ENCODE peak calls at places on chromosomes 4 and X, in seven cellular contexts. One of them, this sample, is unnamed. For H3K36me3, the result is how much of the 10 kb centered on the place peaks cover.

GRCh38 chr4:107757860-107758476 is 37.9 kb upstream of the PAPSS1 start:
- DNase-seq in MG63: no peak
- DNase-seq in left lung: no peak
- DNase-seq in esophagus squamous epithelium: no peak
- DNase-seq in testis: no peak
- DNase-seq in adrenal gland: no peak
- DNase-seq in pancreas: no peak
- DNase-seq in this sample: no peak

GRCh38 chr4:119080721-119081541 is 54.7 kb upstream of the MYOZ2 start:
- DNase-seq in MG63: no peak
- DNase-seq in left lung: no peak
- DNase-seq in esophagus squamous epithelium: no peak
- DNase-seq in testis: no peak
- DNase-seq in adrenal gland: no peak
- DNase-seq in pancreas: no peak
- DNase-seq in this sample: no peak

GRCh38 chr4:66475596-66475995 is 805.3 kb upstream of the EPHA5 start:
- DNase-seq in MG63: no peak
- DNase-seq in left lung: no peak
- DNase-seq in esophagus squamous epithelium: no peak
- DNase-seq in testis: peak
- DNase-seq in adrenal gland: no peak
- DNase-seq in pancreas: no peak
- DNase-seq in this sample: no peak

GRCh38 chr4:76090241-76090691 is 15.8 kb downstream of the ART3 start:
- DNase-seq in MG63: no peak
- DNase-seq in left lung: no peak
- DNase-seq in esophagus squamous epithelium: no peak
- DNase-seq in testis: peak
- DNase-seq in adrenal gland: peak
- DNase-seq in pancreas: peak
- DNase-seq in this sample: peak

GRCh38 chr4:177455591-177455990 is 13.4 kb upstream of the AGA start:
- DNase-seq in MG63: no peak
- DNase-seq in left lung: no peak
- DNase-seq in esophagus squamous epithelium: no peak
- DNase-seq in testis: no peak
- DNase-seq in adrenal gland: no peak
- DNase-seq in pancreas: no peak
- DNase-seq in this sample: no peak

GRCh38 chr4:82352825-82353370 is 20.9 kb downstream of the HNRNPD start:
- DNase-seq in MG63: no peak
- DNase-seq in left lung: no peak
- DNase-seq in esophagus squamous epithelium: no peak
- DNase-seq in testis: no peak
- DNase-seq in adrenal gland: no peak
- DNase-seq in pancreas: no peak
- DNase-seq in this sample: no peak

GRCh38 chr4:184617611-184618196 is 31.5 kb downstream of the CASP3 start:
- DNase-seq in MG63: no peak
- DNase-seq in left lung: no peak
- DNase-seq in esophagus squamous epithelium: no peak
- DNase-seq in testis: no peak
- DNase-seq in adrenal gland: no peak
- DNase-seq in pancreas: no peak
- DNase-seq in this sample: no peak

GRCh38 chr4:114807759-114808404 is 209.3 kb downstream of the UGT8 start:
- DNase-seq in MG63: peak
- DNase-seq in left lung: peak
- DNase-seq in esophagus squamous epithelium: no peak
- DNase-seq in testis: peak
- DNase-seq in adrenal gland: peak
- DNase-seq in pancreas: peak
- DNase-seq in this sample: no peak

GRCh38 chrX:153537526-153538295 is 20.3 kb downstream of the ATP2B3 start:
- DNase-seq in MG63: no peak
- DNase-seq in left lung: no peak
- DNase-seq in esophagus squamous epithelium: no peak
- DNase-seq in testis: no peak
- DNase-seq in adrenal gland: peak
- DNase-seq in pancreas: peak
- DNase-seq in this sample: no peak

GRCh38 chr4:184861047-184861446 is 35.3 kb upstream of the ACSL1 start:
- DNase-seq in MG63: no peak
- DNase-seq in left lung: no peak
- DNase-seq in esophagus squamous epithelium: no peak
- DNase-seq in testis: no peak
- DNase-seq in adrenal gland: no peak
- DNase-seq in pancreas: no peak
- DNase-seq in this sample: no peak

GRCh38 chr4:108885211-108885610 is 122.4 kb upstream of the ETNPPL start:
- DNase-seq in MG63: no peak
- DNase-seq in left lung: no peak
- DNase-seq in esophagus squamous epithelium: no peak
- DNase-seq in testis: no peak
- DNase-seq in adrenal gland: no peak
- DNase-seq in pancreas: no peak
- DNase-seq in this sample: no peak

GRCh38 chr4:132504438-132504837 is 644.7 kb upstream of the PCDH10 start:
- DNase-seq in MG63: no peak
- DNase-seq in left lung: no peak
- DNase-seq in esophagus squamous epithelium: no peak
- DNase-seq in testis: no peak
- DNase-seq in adrenal gland: no peak
- DNase-seq in pancreas: no peak
- DNase-seq in this sample: no peak

GRCh38 chrX:140034916-140035315 is 69.6 kb upstream of the CXorf66 start:
- DNase-seq in MG63: no peak
- DNase-seq in left lung: no peak
- DNase-seq in esophagus squamous epithelium: no peak
- DNase-seq in testis: no peak
- DNase-seq in adrenal gland: no peak
- DNase-seq in pancreas: no peak
- DNase-seq in this sample: no peak

GRCh38 chrX:88135735-88136134 is 611.3 kb upstream of the CPXCR1 start:
- DNase-seq in MG63: no peak
- DNase-seq in left lung: no peak
- DNase-seq in esophagus squamous epithelium: no peak
- DNase-seq in testis: no peak
- DNase-seq in adrenal gland: no peak
- DNase-seq in pancreas: no peak
- DNase-seq in this sample: no peak

GRCh38 chr4:71163317-71163716 is 169.9 kb downstream of the DCK start:
- DNase-seq in MG63: no peak
- DNase-seq in left lung: no peak
- DNase-seq in esophagus squamous epithelium: no peak
- DNase-seq in testis: no peak
- DNase-seq in adrenal gland: no peak
- DNase-seq in pancreas: no peak
- DNase-seq in this sample: no peak

GRCh38 chr4:25442863-25443307 is 65.8 kb downstream of the ANAPC4 start:
- DNase-seq in MG63: no peak
- DNase-seq in left lung: no peak
- DNase-seq in esophagus squamous epithelium: no peak
- DNase-seq in testis: no peak
- DNase-seq in adrenal gland: no peak
- DNase-seq in pancreas: no peak
- DNase-seq in this sample: no peak

GRCh38 chrX:148659481-148659880 is 159.1 kb downstream of the AFF2 start:
- DNase-seq in MG63: no peak
- DNase-seq in left lung: no peak
- DNase-seq in esophagus squamous epithelium: no peak
- DNase-seq in testis: no peak
- DNase-seq in adrenal gland: no peak
- DNase-seq in pancreas: no peak
- DNase-seq in this sample: no peak

GRCh38 chr4:7060346-7061150 is 7.3 kb downstream of the GRPEL1 start:
- DNase-seq in MG63: no peak
- DNase-seq in left lung: no peak
- DNase-seq in esophagus squamous epithelium: no peak
- DNase-seq in testis: no peak
- DNase-seq in adrenal gland: no peak
- DNase-seq in pancreas: no peak
- DNase-seq in this sample: no peak

GRCh38 chr4:7062816-7063215 is 5.0 kb downstream of the GRPEL1 start:
- DNase-seq in MG63: no peak
- DNase-seq in left lung: no peak
- DNase-seq in esophagus squamous epithelium: no peak
- DNase-seq in testis: no peak
- DNase-seq in adrenal gland: no peak
- DNase-seq in pancreas: no peak
- DNase-seq in this sample: no peak

GRCh38 chr4:7058792-7059191 is 9.1 kb downstream of the GRPEL1 start:
- DNase-seq in MG63: no peak
- DNase-seq in left lung: no peak
- DNase-seq in esophagus squamous epithelium: no peak
- DNase-seq in testis: no peak
- DNase-seq in adrenal gland: no peak
- DNase-seq in pancreas: no peak
- DNase-seq in this sample: no peak

GRCh38 chr4:7061815-7062214 is 6.0 kb downstream of the GRPEL1 start:
- DNase-seq in MG63: no peak
- DNase-seq in left lung: no peak
- DNase-seq in esophagus squamous epithelium: no peak
- DNase-seq in testis: no peak
- DNase-seq in adrenal gland: peak
- DNase-seq in pancreas: no peak
- DNase-seq in this sample: no peak

GRCh38 chr4:7059673-7060072 is 8.2 kb downstream of the GRPEL1 start:
- DNase-seq in MG63: no peak
- DNase-seq in left lung: no peak
- DNase-seq in esophagus squamous epithelium: no peak
- DNase-seq in testis: no peak
- DNase-seq in adrenal gland: no peak
- DNase-seq in pancreas: no peak
- DNase-seq in this sample: no peak
- H3K36me3 ChIP-seq in MG63: under half
- H3K36me3 ChIP-seq in left lung: under half
- H3K36me3 ChIP-seq in esophagus squamous epithelium: half or more
- H3K36me3 ChIP-seq in testis: under half
- H3K36me3 ChIP-seq in adrenal gland: under half
- H3K36me3 ChIP-seq in pancreas: under half
- H3K36me3 ChIP-seq in this sample: under half

GRCh38 chr4:145899886-145900466 is 38.6 kb downstream of the ZNF827 start:
- DNase-seq in MG63: no peak
- DNase-seq in left lung: no peak
- DNase-seq in esophagus squamous epithelium: no peak
- DNase-seq in testis: no peak
- DNase-seq in adrenal gland: no peak
- DNase-seq in pancreas: no peak
- DNase-seq in this sample: no peak

GRCh38 chr4:145895056-145895455 is 43.6 kb downstream of the ZNF827 start:
- DNase-seq in MG63: no peak
- DNase-seq in left lung: no peak
- DNase-seq in esophagus squamous epithelium: no peak
- DNase-seq in testis: no peak
- DNase-seq in adrenal gland: no peak
- DNase-seq in pancreas: no peak
- DNase-seq in this sample: no peak

GRCh38 chr4:145902522-145902921 is 36.1 kb downstream of the ZNF827 start:
- DNase-seq in MG63: no peak
- DNase-seq in left lung: no peak
- DNase-seq in esophagus squamous epithelium: no peak
- DNase-seq in testis: no peak
- DNase-seq in adrenal gland: no peak
- DNase-seq in pancreas: no peak
- DNase-seq in this sample: no peak

GRCh38 chr4:145904413-145905177 is 34.0 kb downstream of the ZNF827 start:
- DNase-seq in MG63: no peak
- DNase-seq in left lung: no peak
- DNase-seq in esophagus squamous epithelium: no peak
- DNase-seq in testis: no peak
- DNase-seq in adrenal gland: no peak
- DNase-seq in pancreas: no peak
- DNase-seq in this sample: no peak

GRCh38 chr4:145898926-145899531 is 39.6 kb downstream of the ZNF827 start:
- DNase-seq in MG63: no peak
- DNase-seq in left lung: no peak
- DNase-seq in esophagus squamous epithelium: no peak
- DNase-seq in testis: no peak
- DNase-seq in adrenal gland: no peak
- DNase-seq in pancreas: no peak
- DNase-seq in this sample: no peak
- H3K36me3 ChIP-seq in MG63: under half
- H3K36me3 ChIP-seq in left lung: under half
- H3K36me3 ChIP-seq in esophagus squamous epithelium: under half
- H3K36me3 ChIP-seq in testis: under half
- H3K36me3 ChIP-seq in adrenal gland: under half
- H3K36me3 ChIP-seq in pancreas: under half
- H3K36me3 ChIP-seq in this sample: under half

GRCh38 chrX:53631156-53631555 is 55.4 kb downstream of the HUWE1 start:
- DNase-seq in MG63: no peak
- DNase-seq in left lung: no peak
- DNase-seq in esophagus squamous epithelium: no peak
- DNase-seq in testis: no peak
- DNase-seq in adrenal gland: no peak
- DNase-seq in pancreas: no peak
- DNase-seq in this sample: no peak
- H3K36me3 ChIP-seq in MG63: half or more
- H3K36me3 ChIP-seq in left lung: under half
- H3K36me3 ChIP-seq in esophagus squamous epithelium: half or more
- H3K36me3 ChIP-seq in testis: under half
- H3K36me3 ChIP-seq in adrenal gland: under half
- H3K36me3 ChIP-seq in pancreas: under half
- H3K36me3 ChIP-seq in this sample: under half

GRCh38 chr4:13616597-13616996 is 10.9 kb downstream of the BOD1L1 start:
- DNase-seq in MG63: no peak
- DNase-seq in left lung: no peak
- DNase-seq in esophagus squamous epithelium: no peak
- DNase-seq in testis: no peak
- DNase-seq in adrenal gland: no peak
- DNase-seq in pancreas: no peak
- DNase-seq in this sample: no peak

GRCh38 chr4:13612569-13612968 is 15.0 kb downstream of the BOD1L1 start:
- DNase-seq in MG63: no peak
- DNase-seq in left lung: no peak
- DNase-seq in esophagus squamous epithelium: no peak
- DNase-seq in testis: no peak
- DNase-seq in adrenal gland: no peak
- DNase-seq in pancreas: no peak
- DNase-seq in this sample: no peak

GRCh38 chr4:13615162-13615561 is 12.4 kb downstream of the BOD1L1 start:
- DNase-seq in MG63: no peak
- DNase-seq in left lung: no peak
- DNase-seq in esophagus squamous epithelium: no peak
- DNase-seq in testis: no peak
- DNase-seq in adrenal gland: no peak
- DNase-seq in pancreas: no peak
- DNase-seq in this sample: no peak

DNA sequence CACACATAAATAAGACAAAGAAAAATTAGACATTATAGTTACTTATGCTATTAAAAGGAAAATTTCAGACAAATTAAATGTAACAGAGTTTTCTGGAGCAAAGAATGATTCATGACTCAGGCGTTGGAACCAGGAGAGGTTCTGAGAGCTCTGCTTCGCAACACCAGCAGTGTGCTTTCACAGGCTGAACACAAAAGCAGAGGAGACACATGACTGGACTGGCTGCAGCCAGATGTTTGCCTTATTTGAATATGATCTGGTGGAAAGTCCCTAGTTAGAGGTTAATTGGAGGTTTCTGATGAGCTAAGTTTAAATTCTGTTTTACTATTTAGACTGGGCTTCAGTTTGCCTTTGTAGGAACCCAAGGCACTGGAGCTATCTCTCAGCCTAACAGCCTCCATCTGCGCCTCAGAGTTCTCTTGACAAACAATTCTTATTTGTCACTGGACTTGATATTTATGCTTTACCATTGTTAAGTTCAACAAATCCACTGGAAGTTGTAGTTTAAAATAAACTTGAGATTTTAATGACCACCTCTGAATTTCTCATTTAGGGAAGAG is 16.2 kb downstream of the BOD1L1 start:
- DNase-seq in MG63: no peak
- DNase-seq in left lung: no peak
- DNase-seq in esophagus squamous epithelium: peak
- DNase-seq in testis: no peak
- DNase-seq in adrenal gland: no peak
- DNase-seq in pancreas: no peak
- DNase-seq in this sample: no peak
- H3K36me3 ChIP-seq in MG63: under half
- H3K36me3 ChIP-seq in left lung: under half
- H3K36me3 ChIP-seq in esophagus squamous epithelium: half or more
- H3K36me3 ChIP-seq in testis: under half
- H3K36me3 ChIP-seq in adrenal gland: under half
- H3K36me3 ChIP-seq in pancreas: under half
- H3K36me3 ChIP-seq in this sample: under half

This sample was measured in uterus.